ENCODE peak calls at places on chromosomes 11 and 22, in nine cellular contexts. F, M, P, J, O, Z, L, Q and E are unnamed samples.

GRCh38 chr22:43884600-43885318 is 7.1 kb downstream of the PNPLA5 start:
- DNase-seq in F (peak; percentile 77), O (peak; percentile 44), Z (peak; percentile 52), J (no peak), L (peak; percentile 52), P (no peak), Q (no peak), M (peak; percentile 81), E (peak; percentile 74)

GRCh38 chr11:8959546-8960166 is 4.6 kb downstream of the TMEM9B start:
- DNase-seq in L (peak; percentile 94), J (peak; percentile 39), Q (no peak), O (peak; percentile 84), F (peak; percentile 83), Z (peak; percentile 92), P (no peak), M (no peak), E (peak; percentile 82)

GRCh38 chr22:28656156-28656555 is 23.5 kb downstream of the TTC28 start:
- DNase-seq in J (no peak), Z (no peak), Q (no peak), L (no peak), M (no peak), O (no peak), P (no peak), F (no peak), E (no peak)

GRCh38 chr11:117885777-117886176 is 9.3 kb upstream of the FXYD6 start:
- DNase-seq in O (no peak), Q (no peak), P (no peak), J (no peak), F (no peak), L (peak; percentile 60), Z (peak; percentile 57), M (no peak), E (no peak)

GRCh38 chr22:35140879-35141745 is 75.2 kb downstream of the ISX start:
- DNase-seq in F (peak; percentile 67), L (no peak), Q (no peak), O (peak; percentile 13), P (no peak), M (no peak), Z (no peak), J (no peak), E (peak; percentile 51)

GRCh38 chr22:38766076-38766777 is 10.4 kb upstream of the SUN2 start:
- DNase-seq in F (peak; percentile 77), Q (no peak), J (no peak), L (peak; percentile 73), Z (peak; percentile 63), P (peak; percentile 37), M (peak; percentile 82), O (peak; percentile 81), E (peak; percentile 94)

GRCh38 chr11:35735411-35735810 is 72.8 kb downstream of the TRIM44 start:
- DNase-seq in J (no peak), L (no peak), O (no peak), P (no peak), F (no peak), Q (no peak), M (no peak), Z (no peak), E (no peak)

GRCh38 chr22:23113847-23114720 is 27.7 kb downstream of the RSPH14 start:
- DNase-seq in L (no peak), Q (no peak), F (no peak), O (no peak), Z (no peak), J (peak; percentile 68), P (no peak), M (no peak), E (no peak)

GRCh38 chr11:104462346-104462745 is 298.4 kb upstream of the PDGFD start:
- DNase-seq in F (no peak), M (no peak), Q (no peak), L (peak; percentile 88), J (peak; percentile 84), O (no peak), Z (peak; percentile 67), P (no peak), E (no peak)

GRCh38 chr11:1121343-1122331 is 36.1 kb upstream of the MUC5AC start:
- DNase-seq in Z (no peak), P (no peak), Q (no peak), J (no peak), F (no peak), L (peak; percentile 9), O (no peak), M (no peak), E (no peak)

GRCh38 chr11:19597876-19598275 is 114.8 kb upstream of the NAV2 start:
- DNase-seq in F (no peak), Z (no peak), P (no peak), Q (no peak), M (no peak), L (no peak), O (no peak), J (peak; percentile 45), E (no peak)